ENCODE peak calls at places on chromosomes 2 and 18, in five cellular contexts. V is fibroblast of pulmonary artery, K is HT1080, H is endothelial cell, B is NCI-H524. I is an unnamed sample.

GRCh38 chr2:101036562-101036961 is 34.5 kb downstream of the RPL31 start:
- DNase-seq in V (peak; percentile 65), K (no peak), H (no peak), B (no peak), I (no peak)

GRCh38 chr2:161586517-161587167 is 37.6 kb upstream of the SLC4A10 start:
- DNase-seq in V (peak; percentile 48), K (peak; percentile 28), H (no peak), B (peak; percentile 27), I (no peak)

GRCh38 chr18:59202258-59202820 is 17.6 kb upstream of the GRP start:
- DNase-seq in V (no peak), K (no peak), H (no peak), B (no peak), I (no peak)

GRCh38 chr2:105773568-105773967 is 28.9 kb downstream of the NCK2 start:
- DNase-seq in V (no peak), K (no peak), H (no peak), B (no peak), I (no peak)

GRCh38 chr2:54618646-54619565 is 104.6 kb upstream of the EML6 start:
- DNase-seq in V (no peak), K (no peak), H (no peak), B (no peak), I (no peak)

GRCh38 chr2:134290363-134290762 is 36.5 kb downstream of the MGAT5 start:
- DNase-seq in V (no peak), K (peak; percentile 30), H (no peak), B (no peak), I (no peak)

GRCh38 chr2:134127496-134127895 is 126.4 kb upstream of the MGAT5 start:
- DNase-seq in V (no peak), K (no peak), H (no peak), B (no peak), I (no peak)

GRCh38 chr2:11750422-11750821 is 4.0 kb downstream of the LPIN1 start:
- DNase-seq in V (no peak), K (no peak), H (no peak), B (no peak), I (no peak)

GRCh38 chr2:224847961-224848850 is 132.0 kb upstream of the CCDC195 start:
- DNase-seq in V (peak; percentile 93), K (peak; percentile 89), H (no peak), B (peak; percentile 73), I (no peak)

GRCh38 chr2:70725505-70725904 is 42.5 kb downstream of the ADD2 start:
- DNase-seq in V (no peak), K (no peak), H (no peak), B (no peak), I (no peak)

GRCh38 chr2:120712180-120712678 is 23.4 kb upstream of the GLI2 start:
- DNase-seq in V (no peak), K (no peak), H (no peak), B (peak; percentile 79), I (no peak)

GRCh38 chr2:131413148-131413747 is 49.3 kb upstream of the RAB6D start:
- DNase-seq in V (peak; percentile 83), K (peak; percentile 62), H (no peak), B (no peak), I (peak; percentile 67)

GRCh38 chr2:204967199-204967995 is 422.1 kb downstream of the PARD3B start:
- DNase-seq in V (no peak), K (no peak), H (no peak), B (peak; percentile 17), I (no peak)

GRCh38 chr2:70942396-70942795 is 6.7 kb downstream of the ATP6V1B1 start:
- DNase-seq in V (no peak), K (no peak), H (no peak), B (no peak), I (no peak)

GRCh38 chr2:191713837-191714236 is 35.9 kb downstream of the NABP1 start:
- DNase-seq in V (no peak), K (peak; percentile 36), H (no peak), B (no peak), I (no peak)

GRCh38 chr2:30979822-30980245 is 158.4 kb downstream of the GALNT14 start:
- DNase-seq in V (peak; percentile 19), K (peak; percentile 91), H (no peak), B (no peak), I (no peak)

GRCh38 chr2:38375711-38376345 is 1.2 kb downstream of the ATL2 start:
- DNase-seq in V (peak; percentile 34), K (no peak), H (peak; percentile 49), B (no peak), I (no peak)

GRCh38 chr18:73829146-73829545 is 318.5 kb downstream of the FBXO15 start:
- DNase-seq in V (no peak), K (no peak), H (no peak), B (no peak), I (no peak)

GRCh38 chr2:121582272-121582671 is 51.6 kb downstream of the RNU4ATAC start:
- DNase-seq in V (no peak), K (no peak), H (no peak), B (no peak), I (no peak)

GRCh38 chr2:46364797-46365457 is 67.7 kb downstream of the EPAS1 start:
- DNase-seq in V (peak; percentile 83), K (peak; percentile 62), H (peak; percentile 42), B (peak; percentile 7), I (peak; percentile 68)

GRCh38 chr2:237453671-237454070 is 33.4 kb upstream of the MLPH start:
- DNase-seq in V (no peak), K (no peak), H (no peak), B (no peak), I (no peak)

GRCh38 chr2:88714667-88715066 is 23.2 kb downstream of the RPIA start:
- DNase-seq in V (no peak), K (no peak), H (no peak), B (no peak), I (no peak)

GRCh38 chr2:173649527-173650219 is 295.0 kb downstream of the CDCA7 start:
- DNase-seq in V (no peak), K (no peak), H (no peak), B (no peak), I (no peak)

GRCh38 chr2:152493945-152494528 is 159.1 kb downstream of the FMNL2 start:
- DNase-seq in V (peak; percentile 38), K (no peak), H (no peak), B (no peak), I (no peak)

GRCh38 chr2:127753374-127753773 is 52.1 kb downstream of the SFT2D3 start:
- DNase-seq in V (no peak), K (no peak), H (no peak), B (no peak), I (no peak)

GRCh38 chr2:212939777-212940531 is 211.5 kb downstream of the IKZF2 start:
- DNase-seq in V (no peak), K (no peak), H (no peak), B (no peak), I (peak; percentile 60)

GRCh38 chr2:230714122-230714453 is 1.4 kb downstream of the CAB39 start:
- DNase-seq in V (peak; percentile 80), K (peak; percentile 81), H (peak; percentile 10), B (no peak), I (no peak)

GRCh38 chr2:117933884-117934354 is 80.0 kb downstream of the CCDC93 start:
- DNase-seq in V (no peak), K (no peak), H (no peak), B (no peak), I (no peak)

GRCh38 chr2:234797566-234798250 is 154.1 kb upstream of the SH3BP4 start:
- DNase-seq in V (no peak), K (no peak), H (no peak), B (peak; percentile 80), I (no peak)

GRCh38 chr2:216139884-216140283 is 30.7 kb downstream of the XRCC5 start:
- DNase-seq in V (peak; percentile 13), K (no peak), H (peak; percentile 18), B (no peak), I (no peak)

GRCh38 chr2:240401781-240402551 is 33.5 kb upstream of the GPC1 start:
- DNase-seq in V (no peak), K (no peak), H (no peak), B (no peak), I (no peak)

GRCh38 chr2:205959528-205959927 is 126.4 kb downstream of the INO80D start:
- DNase-seq in V (no peak), K (no peak), H (no peak), B (no peak), I (no peak)

I was measured in Caco-2.